ENCODE peak calls at places on chromosomes 3 and 15, in ten cellular contexts. One of them, this sample, is unnamed. For H3K4me1, the result is how much of the 10 kb centered on the place peaks cover.

GRCh38 chr3:58398669-58399333 is 34.8 kb downstream of the PDHB start:
- DNase-seq in heart right ventricle: no peak
- DNase-seq in neuronal stem cell: no peak
- DNase-seq in fibroblast of lung: no peak
- DNase-seq in PC-3: no peak
- DNase-seq in upper lobe of right lung: no peak
- DNase-seq in OCI-LY7: no peak
- DNase-seq in CD8-positive, alpha-beta memory T cell: no peak
- DNase-seq in adrenal gland: no peak
- DNase-seq in CD4-positive, CD25-positive, alpha-beta regulatory T cell: no peak
- DNase-seq in this sample: no peak

GRCh38 chr3:101266566-101266965 is 53.8 kb downstream of the IMPG2 start:
- DNase-seq in heart right ventricle: no peak
- DNase-seq in neuronal stem cell: no peak
- DNase-seq in fibroblast of lung: no peak
- DNase-seq in PC-3: no peak
- DNase-seq in upper lobe of right lung: no peak
- DNase-seq in OCI-LY7: no peak
- DNase-seq in CD8-positive, alpha-beta memory T cell: no peak
- DNase-seq in adrenal gland: no peak
- DNase-seq in CD4-positive, CD25-positive, alpha-beta regulatory T cell: no peak
- DNase-seq in this sample: no peak

GRCh38 chr15:67164811-67165652 is 89.4 kb downstream of the AAGAB start:
- DNase-seq in heart right ventricle: peak
- DNase-seq in neuronal stem cell: no peak
- DNase-seq in fibroblast of lung: peak
- DNase-seq in PC-3: no peak
- DNase-seq in upper lobe of right lung: no peak
- DNase-seq in OCI-LY7: no peak
- DNase-seq in CD8-positive, alpha-beta memory T cell: no peak
- DNase-seq in adrenal gland: no peak
- DNase-seq in CD4-positive, CD25-positive, alpha-beta regulatory T cell: no peak
- DNase-seq in this sample: no peak

GRCh38 chr3:76387000-76387399 is 601.7 kb upstream of the ZNF717 start:
- DNase-seq in heart right ventricle: no peak
- DNase-seq in neuronal stem cell: no peak
- DNase-seq in fibroblast of lung: no peak
- DNase-seq in PC-3: no peak
- DNase-seq in upper lobe of right lung: no peak
- DNase-seq in OCI-LY7: no peak
- DNase-seq in CD8-positive, alpha-beta memory T cell: no peak
- DNase-seq in adrenal gland: no peak
- DNase-seq in CD4-positive, CD25-positive, alpha-beta regulatory T cell: no peak
- DNase-seq in this sample: no peak

GRCh38 chr15:99545605-99546004 is 20.2 kb upstream of the MEF2A start:
- DNase-seq in heart right ventricle: no peak
- DNase-seq in neuronal stem cell: no peak
- DNase-seq in fibroblast of lung: no peak
- DNase-seq in PC-3: no peak
- DNase-seq in upper lobe of right lung: no peak
- DNase-seq in OCI-LY7: no peak
- DNase-seq in CD8-positive, alpha-beta memory T cell: no peak
- DNase-seq in adrenal gland: no peak
- DNase-seq in CD4-positive, CD25-positive, alpha-beta regulatory T cell: no peak
- DNase-seq in this sample: no peak

GRCh38 chr3:51968175-51968681 is 974 bp upstream of the PCBP4 start:
- DNase-seq in heart right ventricle: no peak
- DNase-seq in neuronal stem cell: peak
- DNase-seq in fibroblast of lung: peak
- DNase-seq in PC-3: no peak
- DNase-seq in upper lobe of right lung: no peak
- DNase-seq in OCI-LY7: no peak
- DNase-seq in CD8-positive, alpha-beta memory T cell: no peak
- DNase-seq in adrenal gland: no peak
- DNase-seq in CD4-positive, CD25-positive, alpha-beta regulatory T cell: no peak
- DNase-seq in this sample: no peak

GRCh38 chr15:61750271-61751084 is 309.8 kb downstream of the VPS13C start:
- DNase-seq in heart right ventricle: no peak
- DNase-seq in neuronal stem cell: no peak
- DNase-seq in fibroblast of lung: no peak
- DNase-seq in PC-3: peak
- DNase-seq in upper lobe of right lung: peak
- DNase-seq in OCI-LY7: no peak
- DNase-seq in CD8-positive, alpha-beta memory T cell: no peak
- DNase-seq in adrenal gland: no peak
- DNase-seq in CD4-positive, CD25-positive, alpha-beta regulatory T cell: no peak
- DNase-seq in this sample: no peak

GRCh38 chr15:83653639-83654378 is at the start of gene ADAMTSL3:
- DNase-seq in heart right ventricle: peak
- DNase-seq in neuronal stem cell: peak
- DNase-seq in fibroblast of lung: peak
- DNase-seq in PC-3: peak
- DNase-seq in upper lobe of right lung: peak
- DNase-seq in OCI-LY7: no peak
- DNase-seq in CD8-positive, alpha-beta memory T cell: no peak
- DNase-seq in adrenal gland: peak
- DNase-seq in CD4-positive, CD25-positive, alpha-beta regulatory T cell: no peak
- DNase-seq in this sample: peak

GRCh38 chr3:151248772-151249366 is 29.5 kb downstream of the P2RY14 start:
- DNase-seq in heart right ventricle: no peak
- DNase-seq in neuronal stem cell: no peak
- DNase-seq in fibroblast of lung: no peak
- DNase-seq in PC-3: no peak
- DNase-seq in upper lobe of right lung: no peak
- DNase-seq in OCI-LY7: no peak
- DNase-seq in CD8-positive, alpha-beta memory T cell: no peak
- DNase-seq in adrenal gland: no peak
- DNase-seq in CD4-positive, CD25-positive, alpha-beta regulatory T cell: no peak
- DNase-seq in this sample: no peak

GRCh38 chr3:146543461-146544012 is 870 bp downstream of the PLSCR1 start:
- DNase-seq in heart right ventricle: no peak
- DNase-seq in neuronal stem cell: no peak
- DNase-seq in fibroblast of lung: peak
- DNase-seq in PC-3: no peak
- DNase-seq in upper lobe of right lung: no peak
- DNase-seq in OCI-LY7: peak
- DNase-seq in CD8-positive, alpha-beta memory T cell: no peak
- DNase-seq in adrenal gland: no peak
- DNase-seq in CD4-positive, CD25-positive, alpha-beta regulatory T cell: no peak
- DNase-seq in this sample: peak

GRCh38 chr3:105387122-105387751 is 20.5 kb downstream of the ALCAM start:
- DNase-seq in heart right ventricle: no peak
- DNase-seq in neuronal stem cell: no peak
- DNase-seq in fibroblast of lung: peak
- DNase-seq in PC-3: peak
- DNase-seq in upper lobe of right lung: no peak
- DNase-seq in OCI-LY7: no peak
- DNase-seq in CD8-positive, alpha-beta memory T cell: no peak
- DNase-seq in adrenal gland: no peak
- DNase-seq in CD4-positive, CD25-positive, alpha-beta regulatory T cell: no peak
- DNase-seq in this sample: no peak

GRCh38 chr3:18044191-18044590 is 301.8 kb upstream of the TBC1D5 start:
- DNase-seq in heart right ventricle: no peak
- DNase-seq in neuronal stem cell: no peak
- DNase-seq in fibroblast of lung: no peak
- DNase-seq in PC-3: no peak
- DNase-seq in upper lobe of right lung: no peak
- DNase-seq in OCI-LY7: no peak
- DNase-seq in CD8-positive, alpha-beta memory T cell: no peak
- DNase-seq in adrenal gland: no peak
- DNase-seq in CD4-positive, CD25-positive, alpha-beta regulatory T cell: no peak
- DNase-seq in this sample: no peak

GRCh38 chr15:29003446-29004233 is 117.9 kb downstream of the APBA2 start:
- DNase-seq in heart right ventricle: no peak
- DNase-seq in neuronal stem cell: no peak
- DNase-seq in fibroblast of lung: no peak
- DNase-seq in PC-3: no peak
- DNase-seq in upper lobe of right lung: no peak
- DNase-seq in OCI-LY7: no peak
- DNase-seq in CD8-positive, alpha-beta memory T cell: peak
- DNase-seq in adrenal gland: no peak
- DNase-seq in CD4-positive, CD25-positive, alpha-beta regulatory T cell: no peak
- DNase-seq in this sample: no peak

GRCh38 chr15:98174286-98174685 is 213.8 kb downstream of the ARRDC4 start:
- DNase-seq in heart right ventricle: no peak
- DNase-seq in neuronal stem cell: no peak
- DNase-seq in fibroblast of lung: no peak
- DNase-seq in PC-3: no peak
- DNase-seq in upper lobe of right lung: no peak
- DNase-seq in OCI-LY7: no peak
- DNase-seq in CD8-positive, alpha-beta memory T cell: no peak
- DNase-seq in adrenal gland: no peak
- DNase-seq in CD4-positive, CD25-positive, alpha-beta regulatory T cell: no peak
- DNase-seq in this sample: peak

GRCh38 chr15:89141885-89142284 is 53.6 kb downstream of the ABHD2 start:
- DNase-seq in heart right ventricle: no peak
- DNase-seq in neuronal stem cell: no peak
- DNase-seq in fibroblast of lung: peak
- DNase-seq in PC-3: no peak
- DNase-seq in upper lobe of right lung: no peak
- DNase-seq in OCI-LY7: no peak
- DNase-seq in CD8-positive, alpha-beta memory T cell: no peak
- DNase-seq in adrenal gland: no peak
- DNase-seq in CD4-positive, CD25-positive, alpha-beta regulatory T cell: no peak
- DNase-seq in this sample: no peak

GRCh38 chr3:45143673-45144670 is 2.2 kb downstream of the CDCP1 start:
- DNase-seq in heart right ventricle: no peak
- DNase-seq in neuronal stem cell: no peak
- DNase-seq in fibroblast of lung: peak
- DNase-seq in PC-3: no peak
- DNase-seq in upper lobe of right lung: no peak
- DNase-seq in OCI-LY7: no peak
- DNase-seq in CD8-positive, alpha-beta memory T cell: no peak
- DNase-seq in adrenal gland: no peak
- DNase-seq in CD4-positive, CD25-positive, alpha-beta regulatory T cell: no peak
- DNase-seq in this sample: peak
- H3K27ac ChIP-seq in heart right ventricle: no peak
- H3K27ac ChIP-seq in neuronal stem cell: no peak
- H3K27ac ChIP-seq in fibroblast of lung: peak
- H3K27ac ChIP-seq in PC-3: peak
- H3K27ac ChIP-seq in upper lobe of right lung: peak
- H3K27ac ChIP-seq in OCI-LY7: no peak
- H3K27ac ChIP-seq in CD8-positive, alpha-beta memory T cell: no peak
- H3K27ac ChIP-seq in adrenal gland: no peak
- H3K27ac ChIP-seq in CD4-positive, CD25-positive, alpha-beta regulatory T cell: no peak
- H3K27ac ChIP-seq in this sample: peak

DNA sequence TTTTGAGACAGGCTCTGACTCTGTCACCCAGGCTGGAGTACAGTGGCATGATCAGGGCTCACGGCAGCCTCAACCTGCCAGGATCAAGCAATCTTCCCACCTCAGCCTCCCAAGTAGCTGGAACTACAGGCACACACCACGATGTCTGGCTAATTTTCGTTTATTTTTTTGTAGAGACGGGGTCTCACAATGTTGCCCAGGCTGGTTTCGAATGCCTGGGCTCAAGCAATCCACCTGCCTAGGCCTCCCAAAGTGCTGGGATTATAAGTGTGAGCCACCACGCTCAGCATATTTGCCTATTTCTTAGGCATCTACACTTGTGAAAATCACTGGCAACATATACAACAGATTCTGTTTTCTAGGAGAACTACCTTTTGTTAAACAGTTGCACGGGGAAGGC is 16.9 kb downstream of the MYO1E start:
- DNase-seq in heart right ventricle: no peak
- DNase-seq in neuronal stem cell: no peak
- DNase-seq in fibroblast of lung: no peak
- DNase-seq in PC-3: no peak
- DNase-seq in upper lobe of right lung: no peak
- DNase-seq in OCI-LY7: no peak
- DNase-seq in CD8-positive, alpha-beta memory T cell: no peak
- DNase-seq in adrenal gland: no peak
- DNase-seq in CD4-positive, CD25-positive, alpha-beta regulatory T cell: no peak
- DNase-seq in this sample: no peak
- H3K4me1 ChIP-seq in heart right ventricle: under half
- H3K4me1 ChIP-seq in neuronal stem cell: under half
- H3K4me1 ChIP-seq in fibroblast of lung: under half
- H3K4me1 ChIP-seq in PC-3: under half
- H3K4me1 ChIP-seq in upper lobe of right lung: under half
- H3K4me1 ChIP-seq in OCI-LY7: under half
- H3K4me1 ChIP-seq in CD8-positive, alpha-beta memory T cell: under half
- H3K4me1 ChIP-seq in adrenal gland: under half
- H3K4me1 ChIP-seq in CD4-positive, CD25-positive, alpha-beta regulatory T cell: under half
- H3K4me1 ChIP-seq in this sample: under half

GRCh38 chr3:187947927-187948682 is 202.8 kb upstream of the BCL6 start:
- DNase-seq in heart right ventricle: no peak
- DNase-seq in neuronal stem cell: no peak
- DNase-seq in fibroblast of lung: no peak
- DNase-seq in PC-3: no peak
- DNase-seq in upper lobe of right lung: no peak
- DNase-seq in OCI-LY7: no peak
- DNase-seq in CD8-positive, alpha-beta memory T cell: no peak
- DNase-seq in adrenal gland: no peak
- DNase-seq in CD4-positive, CD25-positive, alpha-beta regulatory T cell: no peak
- DNase-seq in this sample: no peak
- H3K27ac ChIP-seq in heart right ventricle: peak
- H3K27ac ChIP-seq in neuronal stem cell: no peak
- H3K27ac ChIP-seq in fibroblast of lung: no peak
- H3K27ac ChIP-seq in PC-3: no peak
- H3K27ac ChIP-seq in upper lobe of right lung: no peak
- H3K27ac ChIP-seq in OCI-LY7: peak
- H3K27ac ChIP-seq in CD8-positive, alpha-beta memory T cell: no peak
- H3K27ac ChIP-seq in adrenal gland: no peak
- H3K27ac ChIP-seq in CD4-positive, CD25-positive, alpha-beta regulatory T cell: no peak
- H3K27ac ChIP-seq in this sample: no peak

GRCh38 chr15:57298843-57299550 is 77.3 kb upstream of the CGNL1 start:
- DNase-seq in heart right ventricle: no peak
- DNase-seq in neuronal stem cell: no peak
- DNase-seq in fibroblast of lung: no peak
- DNase-seq in PC-3: no peak
- DNase-seq in upper lobe of right lung: no peak
- DNase-seq in OCI-LY7: no peak
- DNase-seq in CD8-positive, alpha-beta memory T cell: no peak
- DNase-seq in adrenal gland: no peak
- DNase-seq in CD4-positive, CD25-positive, alpha-beta regulatory T cell: no peak
- DNase-seq in this sample: no peak

GRCh38 chr15:57302640-57303257 is 73.6 kb upstream of the CGNL1 start:
- DNase-seq in heart right ventricle: no peak
- DNase-seq in neuronal stem cell: no peak
- DNase-seq in fibroblast of lung: no peak
- DNase-seq in PC-3: no peak
- DNase-seq in upper lobe of right lung: no peak
- DNase-seq in OCI-LY7: no peak
- DNase-seq in CD8-positive, alpha-beta memory T cell: no peak
- DNase-seq in adrenal gland: no peak
- DNase-seq in CD4-positive, CD25-positive, alpha-beta regulatory T cell: no peak
- DNase-seq in this sample: no peak

GRCh38 chr15:57298204-57298603 is 78.1 kb upstream of the CGNL1 start:
- DNase-seq in heart right ventricle: no peak
- DNase-seq in neuronal stem cell: no peak
- DNase-seq in fibroblast of lung: peak
- DNase-seq in PC-3: no peak
- DNase-seq in upper lobe of right lung: no peak
- DNase-seq in OCI-LY7: no peak
- DNase-seq in CD8-positive, alpha-beta memory T cell: no peak
- DNase-seq in adrenal gland: no peak
- DNase-seq in CD4-positive, CD25-positive, alpha-beta regulatory T cell: no peak
- DNase-seq in this sample: no peak

GRCh38 chr15:57297630-57298029 is 78.7 kb upstream of the CGNL1 start:
- DNase-seq in heart right ventricle: no peak
- DNase-seq in neuronal stem cell: no peak
- DNase-seq in fibroblast of lung: no peak
- DNase-seq in PC-3: no peak
- DNase-seq in upper lobe of right lung: no peak
- DNase-seq in OCI-LY7: no peak
- DNase-seq in CD8-positive, alpha-beta memory T cell: no peak
- DNase-seq in adrenal gland: no peak
- DNase-seq in CD4-positive, CD25-positive, alpha-beta regulatory T cell: no peak
- DNase-seq in this sample: no peak

GRCh38 chr15:57301307-57301706 is 75.0 kb upstream of the CGNL1 start:
- DNase-seq in heart right ventricle: no peak
- DNase-seq in neuronal stem cell: no peak
- DNase-seq in fibroblast of lung: no peak
- DNase-seq in PC-3: no peak
- DNase-seq in upper lobe of right lung: no peak
- DNase-seq in OCI-LY7: no peak
- DNase-seq in CD8-positive, alpha-beta memory T cell: no peak
- DNase-seq in adrenal gland: no peak
- DNase-seq in CD4-positive, CD25-positive, alpha-beta regulatory T cell: no peak
- DNase-seq in this sample: no peak
- H3K4me1 ChIP-seq in heart right ventricle: under half
- H3K4me1 ChIP-seq in neuronal stem cell: under half
- H3K4me1 ChIP-seq in fibroblast of lung: under half
- H3K4me1 ChIP-seq in PC-3: under half
- H3K4me1 ChIP-seq in upper lobe of right lung: under half
- H3K4me1 ChIP-seq in OCI-LY7: under half
- H3K4me1 ChIP-seq in CD8-positive, alpha-beta memory T cell: under half
- H3K4me1 ChIP-seq in adrenal gland: under half
- H3K4me1 ChIP-seq in CD4-positive, CD25-positive, alpha-beta regulatory T cell: under half
- H3K4me1 ChIP-seq in this sample: under half

This sample was measured in small intestine.